ENCODE peak calls at places on chromosome 22, in four cellular contexts. One of them, this sample, is unnamed.

GRCh38 chr22:42066133-42066761 is 4.4 kb downstream of the NAGA start:
- DNase-seq in NB4: no peak
- DNase-seq in HS-5: no peak
- DNase-seq in H54: no peak
- DNase-seq in this sample: no peak

GRCh38 chr22:17719911-17720310 is 54.4 kb downstream of the BID start:
- DNase-seq in NB4: no peak
- DNase-seq in HS-5: no peak
- DNase-seq in H54: no peak
- DNase-seq in this sample: no peak

GRCh38 chr22:36327922-36328551 is 59.7 kb downstream of the MYH9 start:
- DNase-seq in HS-5: no peak
- DNase-seq in NB4: no peak
- DNase-seq in H54: no peak
- DNase-seq in this sample: no peak

GRCh38 chr22:19760652-19761002 is at the start of gene TBX1:
- DNase-seq in NB4: peak; percentile 38
- DNase-seq in HS-5: no peak
- DNase-seq in H54: no peak
- DNase-seq in this sample: no peak

GRCh38 chr22:35398574-35398973 is 1.4 kb upstream of the MCM5 start:
- DNase-seq in NB4: no peak
- DNase-seq in HS-5: no peak
- DNase-seq in H54: no peak
- DNase-seq in this sample: no peak

GRCh38 chr22:20905415-20906386 is 11.5 kb upstream of the CRKL start:
- DNase-seq in H54: no peak
- DNase-seq in HS-5: no peak
- DNase-seq in NB4: no peak
- DNase-seq in this sample: peak; percentile 34

GRCh38 chr22:26891431-26891830 is 234.0 kb downstream of the MIAT start:
- DNase-seq in H54: no peak
- DNase-seq in HS-5: no peak
- DNase-seq in NB4: no peak
- DNase-seq in this sample: peak; percentile 26

GRCh38 chr22:30865656-30866055 is 102.9 kb downstream of the MORC2 start:
- DNase-seq in H54: no peak
- DNase-seq in NB4: no peak
- DNase-seq in HS-5: no peak
- DNase-seq in this sample: peak; percentile 56

This sample was measured in posterior vena cava.